ENCODE peak calls at places on chromosomes 12 and 14, in four cellular contexts. One of them, this sample, is unnamed.

GRCh38 chr14:68970096-68970612 is 8.9 kb downstream of the ACTN1 start:
- DNase-seq in fibroblast of pulmonary artery: no peak
- DNase-seq in IMR-90: no peak
- DNase-seq in AG04450: no peak
- DNase-seq in this sample: no peak

GRCh38 chr12:54127538-54128259 is 61.1 kb downstream of the SMUG1 start:
- DNase-seq in fibroblast of pulmonary artery: no peak
- DNase-seq in IMR-90: no peak
- DNase-seq in AG04450: no peak
- DNase-seq in this sample: no peak

GRCh38 chr14:39368261-39368959 is 63.8 kb downstream of the FBXO33 start:
- DNase-seq in fibroblast of pulmonary artery: peak
- DNase-seq in IMR-90: peak
- DNase-seq in AG04450: peak
- DNase-seq in this sample: peak

GRCh38 chr12:95548539-95549391 is 2.5 kb downstream of the USP44 start:
- DNase-seq in fibroblast of pulmonary artery: no peak
- DNase-seq in IMR-90: peak
- DNase-seq in AG04450: no peak
- DNase-seq in this sample: no peak

GRCh38 chr14:23439107-23439835 is 3.8 kb upstream of the MYH7 start:
- DNase-seq in fibroblast of pulmonary artery: no peak
- DNase-seq in IMR-90: no peak
- DNase-seq in AG04450: no peak
- DNase-seq in this sample: no peak

GRCh38 chr14:101821528-101821927 is 60.0 kb downstream of the PPP2R5C start:
- DNase-seq in fibroblast of pulmonary artery: no peak
- DNase-seq in IMR-90: no peak
- DNase-seq in AG04450: no peak
- DNase-seq in this sample: no peak

GRCh38 chr14:55936691-55937090 is 181.5 kb upstream of the PELI2 start:
- DNase-seq in fibroblast of pulmonary artery: no peak
- DNase-seq in IMR-90: no peak
- DNase-seq in AG04450: no peak
- DNase-seq in this sample: no peak

GRCh38 chr14:92549096-92549852 is 35.7 kb downstream of the RIN3 start:
- DNase-seq in fibroblast of pulmonary artery: no peak
- DNase-seq in IMR-90: no peak
- DNase-seq in AG04450: no peak
- DNase-seq in this sample: peak

GRCh38 chr14:103546651-103547454 is 15.6 kb downstream of the BAG5 start:
- DNase-seq in fibroblast of pulmonary artery: peak
- DNase-seq in IMR-90: no peak
- DNase-seq in AG04450: no peak
- DNase-seq in this sample: no peak

GRCh38 chr14:81384900-81385299 is 15.2 kb downstream of the STON2 start:
- DNase-seq in fibroblast of pulmonary artery: no peak
- DNase-seq in IMR-90: no peak
- DNase-seq in AG04450: no peak
- DNase-seq in this sample: peak

GRCh38 chr12:105706321-105706972 is 376.0 kb downstream of the C12orf75 start:
- DNase-seq in fibroblast of pulmonary artery: peak
- DNase-seq in IMR-90: peak
- DNase-seq in AG04450: peak
- DNase-seq in this sample: peak

GRCh38 chr14:104794099-104794498 is 1.4 kb downstream of the AKT1 start:
- DNase-seq in fibroblast of pulmonary artery: peak
- DNase-seq in IMR-90: peak
- DNase-seq in AG04450: no peak
- DNase-seq in this sample: peak

GRCh38 chr12:20220339-20220738 is 148.0 kb upstream of the PDE3A start:
- DNase-seq in fibroblast of pulmonary artery: peak
- DNase-seq in IMR-90: peak
- DNase-seq in AG04450: no peak
- DNase-seq in this sample: peak

GRCh38 chr12:53713516-53713915 is 13.7 kb downstream of the CALCOCO1 start:
- DNase-seq in fibroblast of pulmonary artery: no peak
- DNase-seq in IMR-90: no peak
- DNase-seq in AG04450: no peak
- DNase-seq in this sample: no peak

GRCh38 chr12:123726244-123726643 is 14.1 kb downstream of the ATP6V0A2 start:
- DNase-seq in fibroblast of pulmonary artery: no peak
- DNase-seq in IMR-90: no peak
- DNase-seq in AG04450: no peak
- DNase-seq in this sample: no peak

GRCh38 chr14:75711796-75712211 is 50.8 kb downstream of the TTLL5 start:
- DNase-seq in fibroblast of pulmonary artery: peak
- DNase-seq in IMR-90: peak
- DNase-seq in AG04450: peak
- DNase-seq in this sample: peak

GRCh38 chr14:80388980-80389711 is 177.8 kb upstream of the DIO2 start:
- DNase-seq in fibroblast of pulmonary artery: peak
- DNase-seq in IMR-90: peak
- DNase-seq in AG04450: peak
- DNase-seq in this sample: peak

GRCh38 chr12:54054442-54055332 is 1.1 kb downstream of the HOXC4 start:
- DNase-seq in fibroblast of pulmonary artery: no peak
- DNase-seq in IMR-90: no peak
- DNase-seq in AG04450: no peak
- DNase-seq in this sample: no peak

GRCh38 chr12:129903956-129904769 is at the start of gene TMEM132D:
- DNase-seq in fibroblast of pulmonary artery: no peak
- DNase-seq in IMR-90: no peak
- DNase-seq in AG04450: no peak
- DNase-seq in this sample: no peak

GRCh38 chr12:98127336-98127679 is 388.1 kb upstream of the TMPO start:
- DNase-seq in fibroblast of pulmonary artery: no peak
- DNase-seq in IMR-90: no peak
- DNase-seq in AG04450: no peak
- DNase-seq in this sample: no peak

GRCh38 chr12:30908389-30909087 is 18.0 kb upstream of the TSPAN11 start:
- DNase-seq in fibroblast of pulmonary artery: peak
- DNase-seq in IMR-90: peak
- DNase-seq in AG04450: peak
- DNase-seq in this sample: peak

GRCh38 chr12:5524116-5524768 is 92.3 kb downstream of the NTF3 start:
- DNase-seq in fibroblast of pulmonary artery: no peak
- DNase-seq in IMR-90: no peak
- DNase-seq in AG04450: no peak
- DNase-seq in this sample: no peak

GRCh38 chr12:6229823-6230222 is 29.6 kb downstream of the CD9 start:
- DNase-seq in fibroblast of pulmonary artery: peak
- DNase-seq in IMR-90: peak
- DNase-seq in AG04450: peak
- DNase-seq in this sample: peak

GRCh38 chr12:5456906-5457305 is 25.0 kb downstream of the NTF3 start:
- DNase-seq in fibroblast of pulmonary artery: peak
- DNase-seq in IMR-90: peak
- DNase-seq in AG04450: peak
- DNase-seq in this sample: peak

GRCh38 chr12:64616221-64616620 is 5.9 kb downstream of the RASSF3 start:
- DNase-seq in fibroblast of pulmonary artery: peak
- DNase-seq in IMR-90: peak
- DNase-seq in AG04450: no peak
- DNase-seq in this sample: peak

GRCh38 chr14:55540847-55541773 is 38.9 kb upstream of the KTN1 start:
- DNase-seq in fibroblast of pulmonary artery: no peak
- DNase-seq in IMR-90: peak
- DNase-seq in AG04450: no peak
- DNase-seq in this sample: no peak

GRCh38 chr14:64569108-64570045 is 19.6 kb downstream of the PPP1R36 start:
- DNase-seq in fibroblast of pulmonary artery: peak
- DNase-seq in IMR-90: peak
- DNase-seq in AG04450: no peak
- DNase-seq in this sample: peak

GRCh38 chr12:125336246-125336645 is 271.0 kb downstream of the AACS start:
- DNase-seq in fibroblast of pulmonary artery: no peak
- DNase-seq in IMR-90: no peak
- DNase-seq in AG04450: no peak
- DNase-seq in this sample: no peak

GRCh38 chr12:29782285-29782820 is 1.4 kb downstream of the TMTC1 start:
- DNase-seq in fibroblast of pulmonary artery: peak
- DNase-seq in IMR-90: peak
- DNase-seq in AG04450: no peak
- DNase-seq in this sample: peak

GRCh38 chr14:104723651-104724406 is at the start of gene ADSS1:
- DNase-seq in fibroblast of pulmonary artery: peak
- DNase-seq in IMR-90: no peak
- DNase-seq in AG04450: no peak
- DNase-seq in this sample: peak

DNA sequence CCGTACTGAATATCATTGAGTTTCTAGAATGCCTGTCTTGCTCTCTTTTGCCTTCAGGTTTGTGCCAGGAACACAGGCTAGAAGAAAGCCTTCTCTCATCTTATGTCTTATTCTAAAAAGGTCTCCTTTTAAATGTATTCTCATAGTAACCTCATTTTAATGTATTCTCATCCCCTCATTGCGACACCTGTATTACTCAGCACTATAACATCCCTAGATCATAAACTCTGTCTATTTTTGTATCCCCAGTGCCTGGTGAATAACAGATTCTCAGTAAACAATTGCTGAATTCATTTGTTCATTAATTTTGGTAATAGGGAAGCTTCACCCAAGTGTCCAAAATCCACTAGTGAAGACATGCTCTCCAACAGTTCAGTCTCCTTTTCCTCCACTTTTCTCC is 8.8 kb upstream of the LRRK2 start:
- DNase-seq in fibroblast of pulmonary artery: no peak
- DNase-seq in IMR-90: peak
- DNase-seq in AG04450: no peak
- DNase-seq in this sample: peak
- H3K4me3 ChIP-seq in fibroblast of pulmonary artery: no peak
- H3K4me3 ChIP-seq in IMR-90: no peak
- H3K4me3 ChIP-seq in AG04450: no peak
- H3K4me3 ChIP-seq in this sample: no peak

GRCh38 chr12:117595751-117596150 is 234.3 kb upstream of the NOS1 start:
- DNase-seq in fibroblast of pulmonary artery: no peak
- DNase-seq in IMR-90: no peak
- DNase-seq in AG04450: no peak
- DNase-seq in this sample: no peak

GRCh38 chr12:117587646-117588287 is 226.3 kb upstream of the NOS1 start:
- DNase-seq in fibroblast of pulmonary artery: peak
- DNase-seq in IMR-90: no peak
- DNase-seq in AG04450: no peak
- DNase-seq in this sample: peak

GRCh38 chr12:117594481-117594880 is 233.1 kb upstream of the NOS1 start:
- DNase-seq in fibroblast of pulmonary artery: no peak
- DNase-seq in IMR-90: no peak
- DNase-seq in AG04450: no peak
- DNase-seq in this sample: no peak

GRCh38 chr12:117590386-117590785 is 229.0 kb upstream of the NOS1 start:
- DNase-seq in fibroblast of pulmonary artery: no peak
- DNase-seq in IMR-90: no peak
- DNase-seq in AG04450: no peak
- DNase-seq in this sample: no peak

GRCh38 chr12:117590999-117591398 is 229.6 kb upstream of the NOS1 start:
- DNase-seq in fibroblast of pulmonary artery: no peak
- DNase-seq in IMR-90: no peak
- DNase-seq in AG04450: no peak
- DNase-seq in this sample: no peak
- TF ChIP-seq CTCF in fibroblast of pulmonary artery: no peak
- TF ChIP-seq CTCF in IMR-90: no peak
- TF ChIP-seq CTCF in AG04450: no peak
- TF ChIP-seq CTCF in this sample: no peak

DNA sequence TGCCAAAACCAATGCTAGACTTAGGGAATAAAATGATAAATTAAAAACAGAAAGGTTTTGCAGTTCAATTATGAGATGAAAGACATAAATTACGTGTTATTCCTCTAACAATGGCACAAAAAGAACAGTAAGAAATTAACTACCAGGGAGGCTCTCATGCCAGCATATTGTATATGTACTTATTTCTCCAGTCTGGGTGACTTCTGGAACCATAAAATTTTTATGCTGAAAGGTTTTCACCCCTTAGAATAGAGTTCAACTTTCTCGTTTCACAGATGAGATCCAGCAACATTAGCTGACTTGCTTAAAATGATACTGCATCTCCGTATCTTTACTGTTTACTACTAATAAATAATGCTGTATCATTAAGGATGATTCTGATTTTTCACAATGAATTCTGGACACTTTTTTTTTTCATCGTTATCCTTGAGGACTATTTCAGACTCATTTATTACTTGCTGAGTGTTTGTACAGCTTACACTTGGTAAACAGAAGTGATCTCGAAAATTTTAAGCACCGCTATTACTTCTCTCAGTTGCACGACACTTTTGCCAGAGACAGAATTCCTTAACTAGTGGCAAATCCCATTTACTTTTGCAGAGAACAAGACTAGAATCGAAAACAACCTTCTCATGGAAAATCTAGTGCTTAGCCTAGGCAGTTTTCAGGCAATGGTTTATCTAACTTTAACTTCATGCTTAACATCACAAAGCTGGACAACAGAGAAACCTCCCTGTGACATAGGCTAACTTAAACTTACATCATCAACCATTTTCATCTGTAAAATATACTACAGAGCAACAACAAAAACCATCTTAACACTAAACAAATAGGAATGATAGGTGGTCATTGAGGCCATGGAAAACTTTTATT is 2.7 kb downstream of the RSRC2 start:
- DNase-seq in fibroblast of pulmonary artery: no peak
- DNase-seq in IMR-90: peak
- DNase-seq in AG04450: no peak
- DNase-seq in this sample: peak
- H3K4me3 ChIP-seq in fibroblast of pulmonary artery: peak
- H3K4me3 ChIP-seq in IMR-90: peak
- H3K4me3 ChIP-seq in AG04450: peak
- H3K4me3 ChIP-seq in this sample: peak

GRCh38 chr12:80627773-80628172 is 79.7 kb upstream of the MYF6 start:
- DNase-seq in fibroblast of pulmonary artery: peak
- DNase-seq in IMR-90: peak
- DNase-seq in AG04450: peak
- DNase-seq in this sample: peak

GRCh38 chr12:80636832-80637231 is 70.6 kb upstream of the MYF6 start:
- DNase-seq in fibroblast of pulmonary artery: no peak
- DNase-seq in IMR-90: no peak
- DNase-seq in AG04450: no peak
- DNase-seq in this sample: no peak

GRCh38 chr12:80634903-80635302 is 72.5 kb upstream of the MYF6 start:
- DNase-seq in fibroblast of pulmonary artery: no peak
- DNase-seq in IMR-90: no peak
- DNase-seq in AG04450: no peak
- DNase-seq in this sample: no peak

DNA sequence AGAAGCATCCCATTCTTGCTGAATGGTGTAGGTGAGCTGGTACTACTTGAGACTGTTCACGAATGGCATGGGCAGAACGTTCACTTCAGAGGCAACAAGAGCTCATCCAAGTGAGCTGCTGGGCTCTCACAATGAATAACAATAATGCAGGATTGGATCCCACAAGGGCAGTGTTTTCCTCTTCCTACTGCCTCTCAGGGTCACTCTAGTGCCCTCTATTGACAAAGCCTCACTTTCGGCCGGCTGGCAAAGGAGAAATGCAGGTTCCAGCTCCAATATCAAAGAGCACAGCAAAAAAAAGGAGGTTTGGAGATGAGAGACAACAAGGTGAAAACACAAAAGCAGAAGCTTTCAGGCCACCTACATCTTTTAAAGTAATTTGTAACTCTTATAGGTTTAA is 74.6 kb upstream of the MYF6 start:
- DNase-seq in fibroblast of pulmonary artery: no peak
- DNase-seq in IMR-90: no peak
- DNase-seq in AG04450: no peak
- DNase-seq in this sample: peak
- TF ChIP-seq CTCF in fibroblast of pulmonary artery: peak
- TF ChIP-seq CTCF in IMR-90: no peak
- TF ChIP-seq CTCF in AG04450: no peak
- TF ChIP-seq CTCF in this sample: peak